ENCODE peak calls at places on chromosomes 11 and 22, in seven cellular contexts. A is A549, V is K562, I is stomach, N is sigmoid colon, H is ovary, L is SK-N-SH. D is an unnamed sample.

GRCh38 chr11:77705195-77705876 is 67.7 kb upstream of the CLNS1A start:
- DNase-seq in A (peak), V (peak), I (no peak), N (no peak), H (no peak), L (no peak), D (no peak)

GRCh38 chr11:77122576-77123212 is 5.4 kb upstream of the MYO7A start:
- DNase-seq in A (no peak), V (no peak), I (no peak), N (no peak), H (no peak), L (no peak), D (no peak)

GRCh38 chr11:46293616-46294015 is 16.2 kb downstream of the CREB3L1 start:
- DNase-seq in A (no peak), V (no peak), I (no peak), N (no peak), H (no peak), L (no peak), D (no peak)

GRCh38 chr11:67262731-67263675 is 3.3 kb upstream of the GRK2 start:
- DNase-seq in A (peak), V (peak), I (peak), N (peak), H (peak), L (peak), D (peak)

GRCh38 chr11:63567044-63567840 is 4.1 kb upstream of the PLAAT2 start:
- DNase-seq in A (peak), V (peak), I (no peak), N (peak), H (no peak), L (no peak), D (no peak)

GRCh38 chr11:82692981-82693380 is 40.7 kb downstream of the FAM181B start:
- DNase-seq in A (no peak), V (no peak), I (no peak), N (no peak), H (no peak), L (no peak), D (no peak)

GRCh38 chr11:23680488-23681230 is 816.2 kb upstream of the LUZP2 start:
- DNase-seq in A (no peak), V (no peak), I (no peak), N (no peak), H (peak), L (no peak), D (no peak)

GRCh38 chr11:29328961-29329441 is 687.8 kb downstream of the KCNA4 start:
- DNase-seq in A (peak), V (no peak), I (no peak), N (no peak), H (no peak), L (peak), D (no peak)

GRCh38 chr11:2399488-2400068 is 972 bp upstream of the TSSC4 start:
- DNase-seq in A (peak), V (no peak), I (peak), N (no peak), H (no peak), L (no peak), D (no peak)

GRCh38 chr11:78200061-78200460 is 11.3 kb downstream of the USP35 start:
- DNase-seq in A (no peak), V (no peak), I (no peak), N (no peak), H (no peak), L (no peak), D (no peak)

GRCh38 chr11:91986218-91986617 is 238.4 kb upstream of the FAT3 start:
- DNase-seq in A (no peak), V (no peak), I (no peak), N (no peak), H (no peak), L (no peak), D (no peak)

GRCh38 chr11:74033046-74033445 is 24.2 kb upstream of the UCP3 start:
- DNase-seq in A (no peak), V (no peak), I (no peak), N (no peak), H (no peak), L (no peak), D (no peak)

GRCh38 chr11:77819411-77819920 is 1.1 kb downstream of the RSF1 start:
- DNase-seq in A (peak), V (peak), I (peak), N (peak), H (peak), L (peak), D (peak)

GRCh38 chr11:41612415-41612814 is 153.0 kb upstream of the LRRC4C start:
- DNase-seq in A (no peak), V (no peak), I (no peak), N (no peak), H (no peak), L (no peak), D (no peak)

GRCh38 chr11:60700689-60701508 is 1.5 kb downstream of the MS4A8 start:
- DNase-seq in A (peak), V (peak), I (peak), N (no peak), H (peak), L (peak), D (no peak)

GRCh38 chr11:28679795-28680194 is 571.6 kb downstream of the METTL15 start:
- DNase-seq in A (no peak), V (no peak), I (no peak), N (no peak), H (no peak), L (no peak), D (no peak)

GRCh38 chr11:123301696-123302400 is 106.8 kb upstream of the CLMP start:
- DNase-seq in A (peak), V (peak), I (peak), N (peak), H (peak), L (peak), D (peak)

GRCh38 chr11:42524534-42525227 is 787.1 kb upstream of the API5 start:
- DNase-seq in A (no peak), V (peak), I (peak), N (peak), H (peak), L (peak), D (no peak)

GRCh38 chr11:28671326-28671725 is 563.1 kb downstream of the METTL15 start:
- DNase-seq in A (no peak), V (no peak), I (no peak), N (no peak), H (no peak), L (no peak), D (no peak)

GRCh38 chr11:119861160-119861559 is 132.2 kb upstream of the NECTIN1 start:
- DNase-seq in A (no peak), V (no peak), I (no peak), N (no peak), H (no peak), L (no peak), D (no peak)

GRCh38 chr11:57131080-57131790 is 50.5 kb upstream of the LRRC55 start:
- DNase-seq in A (no peak), V (peak), I (peak), N (no peak), H (no peak), L (peak), D (no peak)

GRCh38 chr22:22959147-22959827 is 71.7 kb downstream of the IGLL5 start:
- DNase-seq in A (peak), V (peak), I (peak), N (peak), H (peak), L (peak), D (peak)

GRCh38 chr11:79809487-79809886 is 368.7 kb upstream of the TENM4 start:
- DNase-seq in A (no peak), V (no peak), I (no peak), N (no peak), H (no peak), L (no peak), D (no peak)

GRCh38 chr22:30328466-30329049 is 1.8 kb upstream of the TBC1D10A start:
- DNase-seq in A (no peak), V (no peak), I (no peak), N (no peak), H (no peak), L (no peak), D (no peak)

GRCh38 chr11:129620705-129621104 is 194.9 kb upstream of the TMEM45B start:
- DNase-seq in A (no peak), V (no peak), I (no peak), N (no peak), H (no peak), L (no peak), D (no peak)

GRCh38 chr11:109696191-109696897 is 274.4 kb downstream of the C11orf87 start:
- DNase-seq in A (no peak), V (no peak), I (no peak), N (no peak), H (no peak), L (no peak), D (no peak)

GRCh38 chr11:34075178-34075820 is 23.8 kb downstream of the CAPRIN1 start:
- DNase-seq in A (no peak), V (no peak), I (no peak), N (no peak), H (no peak), L (no peak), D (no peak)

GRCh38 chr11:128375941-128376340 is 211.4 kb downstream of the ETS1 start:
- DNase-seq in A (no peak), V (no peak), I (no peak), N (no peak), H (no peak), L (no peak), D (no peak)

GRCh38 chr11:3161309-3161708 is 3.8 kb downstream of the OSBPL5 start:
- DNase-seq in A (no peak), V (no peak), I (no peak), N (peak), H (peak), L (no peak), D (no peak)

GRCh38 chr22:33401291-33401690 is 343.1 kb upstream of the SYN3 start:
- DNase-seq in A (no peak), V (no peak), I (no peak), N (no peak), H (no peak), L (no peak), D (no peak)

GRCh38 chr22:29833392-29833949 is 4.6 kb downstream of the ASCC2 start:
- DNase-seq in A (no peak), V (no peak), I (no peak), N (no peak), H (no peak), L (no peak), D (no peak)

GRCh38 chr11:134628426-134628825 is 216.4 kb upstream of the B3GAT1 start:
- DNase-seq in A (no peak), V (no peak), I (no peak), N (no peak), H (no peak), L (no peak), D (no peak)

GRCh38 chr22:47552024-47552423 is 789.6 kb downstream of the TBC1D22A start:
- DNase-seq in A (no peak), V (no peak), I (no peak), N (no peak), H (no peak), L (no peak), D (no peak)

GRCh38 chr11:23897453-23898289 is 599.2 kb upstream of the LUZP2 start:
- DNase-seq in A (no peak), V (no peak), I (no peak), N (no peak), H (no peak), L (peak), D (no peak)

DNA sequence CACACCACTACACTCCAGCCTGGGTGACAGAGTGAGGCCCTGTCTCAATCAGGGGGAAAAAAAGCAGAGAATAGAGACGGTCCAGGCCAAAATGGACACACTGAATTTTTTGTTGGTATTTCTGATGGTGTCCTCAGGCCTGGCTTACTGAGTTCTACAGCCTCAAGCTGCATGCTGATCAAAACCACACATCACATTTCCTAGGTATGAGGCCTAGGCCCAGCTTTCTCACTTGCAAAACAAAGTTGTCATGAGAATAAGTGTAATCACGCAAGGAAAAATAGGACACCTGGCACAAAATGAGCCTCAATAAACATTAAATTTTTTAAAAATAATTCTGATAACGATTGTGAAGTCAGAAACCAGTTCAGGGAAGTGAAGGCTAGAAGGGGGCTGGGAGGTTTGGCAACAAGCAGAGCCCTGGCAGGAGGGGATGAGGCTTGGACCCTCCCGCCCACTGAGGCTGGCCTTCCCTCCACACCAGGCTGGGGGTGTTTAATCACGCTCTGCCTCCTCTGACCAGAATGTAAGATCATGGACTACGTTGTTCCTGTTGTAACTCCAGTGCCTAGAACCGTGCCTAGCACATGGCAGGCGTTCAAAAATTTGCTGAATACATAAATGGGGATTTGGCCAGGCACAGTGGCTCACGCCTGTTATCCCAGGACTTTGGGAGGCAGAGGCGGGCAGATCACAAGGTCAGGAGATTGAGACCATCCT is 18.1 kb downstream of the PACSIN2 start:
- DNase-seq in A (no peak), V (no peak), I (no peak), N (peak), H (peak), L (no peak), D (no peak)
- H3K27ac ChIP-seq in A (peak), V (no peak), I (peak), N (peak), H (no peak), L (no peak), D (peak)

DNA sequence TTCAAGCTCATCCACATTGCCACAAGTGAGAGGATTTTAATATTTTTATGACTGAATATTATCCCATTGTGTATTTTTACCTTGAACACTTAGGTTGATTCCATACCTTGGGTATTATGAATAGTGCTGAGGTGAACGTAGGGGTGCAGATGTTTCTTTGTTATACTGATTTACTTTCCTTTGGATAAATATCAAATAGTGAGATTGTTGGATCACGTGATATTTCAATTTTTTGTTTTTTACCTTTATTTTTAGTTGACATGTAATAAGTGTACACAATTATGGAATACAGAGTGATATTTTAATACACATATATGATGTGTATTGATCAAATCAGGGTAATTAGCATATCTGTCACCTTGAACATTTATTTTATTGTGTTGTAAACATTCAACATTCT is 8.1 kb downstream of the OR10W1 start:
- DNase-seq in A (no peak), V (no peak), I (no peak), N (no peak), H (no peak), L (no peak), D (no peak)
- TF ChIP-seq EP300 in A (no peak), V (no peak), I (no peak), N (no peak), H (no peak), L (no peak), D (no peak)

GRCh38 chr11:113106507-113106906 is 145.3 kb downstream of the NCAM1 start:
- DNase-seq in A (no peak), V (no peak), I (no peak), N (no peak), H (no peak), L (no peak), D (no peak)

GRCh38 chr11:113104390-113105251 is 143.4 kb downstream of the NCAM1 start:
- DNase-seq in A (no peak), V (no peak), I (no peak), N (no peak), H (no peak), L (no peak), D (no peak)

GRCh38 chr11:113105584-113105983 is 144.4 kb downstream of the NCAM1 start:
- DNase-seq in A (no peak), V (no peak), I (no peak), N (no peak), H (no peak), L (no peak), D (no peak)

GRCh38 chr11:113103932-113104331 is 142.7 kb downstream of the NCAM1 start:
- DNase-seq in A (no peak), V (no peak), I (no peak), N (no peak), H (no peak), L (no peak), D (no peak)
- H3K27ac ChIP-seq in A (no peak), V (no peak), I (no peak), N (no peak), H (no peak), L (no peak), D (no peak)

GRCh38 chr11:66155387-66156073 is 85.5 kb downstream of the PACS1 start:
- DNase-seq in A (no peak), V (no peak), I (no peak), N (no peak), H (no peak), L (no peak), D (no peak)
- TF ChIP-seq EP300 in A (no peak), V (no peak), I (no peak), N (no peak), H (no peak), L (no peak), D (no peak)

DNA sequence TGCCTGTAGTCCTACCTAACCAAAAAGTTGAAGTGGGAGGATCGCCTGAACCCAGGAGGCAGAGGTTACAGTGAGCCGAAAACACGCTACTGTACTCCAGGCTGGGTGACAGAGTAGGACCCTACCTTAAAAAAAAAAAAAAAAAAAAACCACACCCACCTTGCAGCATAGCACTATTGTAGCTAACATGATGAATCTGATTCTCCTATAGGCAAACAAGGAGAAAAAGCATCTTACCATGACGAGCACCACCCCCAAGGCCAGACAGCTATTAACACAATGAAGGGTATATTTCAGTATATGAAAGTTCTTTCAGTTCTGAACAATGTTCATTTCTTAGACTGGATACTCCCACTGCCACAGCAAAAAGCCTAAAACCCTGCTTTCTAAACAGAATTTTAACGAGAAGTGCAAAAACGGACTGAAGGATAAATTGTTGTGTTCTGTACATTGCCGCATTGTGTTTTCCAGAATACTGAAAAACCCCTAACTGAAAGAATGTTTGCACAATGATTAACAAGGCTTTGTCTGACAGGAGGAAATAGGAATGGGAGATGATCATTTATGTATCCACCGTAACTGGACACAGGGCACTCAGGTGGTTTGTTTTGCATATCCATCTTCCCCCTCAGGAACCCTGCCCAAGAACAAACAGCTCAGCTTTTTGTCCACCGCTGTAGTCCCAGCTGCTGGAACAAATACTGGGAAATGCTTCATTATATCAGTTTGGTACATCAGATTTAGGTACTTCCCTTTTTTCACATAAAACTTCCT is 8.9 kb downstream of the PISD start:
- DNase-seq in A (no peak), V (no peak), I (no peak), N (no peak), H (no peak), L (no peak), D (no peak)
- H3K27ac ChIP-seq in A (no peak), V (no peak), I (peak), N (no peak), H (no peak), L (no peak), D (peak)

GRCh38 chr22:50502096-50502495 is 5.4 kb downstream of the LMF2 start:
- DNase-seq in A (no peak), V (no peak), I (no peak), N (no peak), H (peak), L (no peak), D (no peak)

GRCh38 chr22:50502628-50503474 is 4.7 kb downstream of the LMF2 start:
- DNase-seq in A (no peak), V (no peak), I (no peak), N (no peak), H (peak), L (no peak), D (no peak)

GRCh38 chr22:50500452-50500851 is 7.0 kb downstream of the LMF2 start:
- DNase-seq in A (no peak), V (no peak), I (no peak), N (no peak), H (no peak), L (no peak), D (no peak)

GRCh38 chr22:50497093-50497492 is 10.4 kb downstream of the LMF2 start:
- DNase-seq in A (no peak), V (no peak), I (no peak), N (no peak), H (no peak), L (no peak), D (no peak)

DNA sequence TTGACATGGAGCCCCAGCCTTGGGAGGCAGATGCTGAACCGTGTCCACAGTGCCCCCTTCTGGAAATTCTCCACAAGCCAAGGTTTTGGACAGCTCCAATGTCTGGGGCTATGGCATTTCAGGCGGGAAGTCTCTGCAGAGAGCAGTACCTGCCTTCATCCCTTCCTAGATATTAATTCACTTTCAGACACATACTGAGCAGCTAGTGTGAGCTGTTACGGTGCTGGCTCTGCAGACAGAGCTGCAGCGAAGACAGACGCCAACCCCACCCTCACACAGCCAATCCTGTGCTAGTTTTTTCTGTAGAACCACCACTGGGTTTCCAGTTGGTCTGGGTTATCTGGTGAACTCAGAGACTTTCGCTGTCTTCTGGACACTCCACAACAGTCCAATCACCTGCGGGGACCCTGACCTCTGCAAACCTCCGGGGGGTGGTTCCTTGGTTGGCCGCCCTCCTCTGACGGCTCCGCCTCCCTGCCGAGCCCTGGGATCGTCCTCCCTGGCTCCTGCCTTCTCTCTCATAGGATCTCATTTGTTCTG is 9.1 kb downstream of the LMF2 start:
- DNase-seq in A (peak), V (peak), I (peak), N (no peak), H (peak), L (peak), D (peak)
- TF ChIP-seq EP300 in A (no peak), V (no peak), I (no peak), N (no peak), H (no peak), L (no peak), D (no peak)